ENCODE peak calls at places on chromosomes 13 and 19, in nine cellular contexts. M, D, N, Q, U, S, J, I and V are unnamed samples.

GRCh38 chr19:2722541-2723344 is 1.6 kb upstream of the DIRAS1 start:
- DNase-seq in M (peak; percentile 86), D (no peak), N (no peak), Q (peak; percentile 69), U (peak; percentile 74), S (peak; percentile 78), J (peak; percentile 35), I (no peak), V (peak; percentile 74)

GRCh38 chr19:12723383-12723642 is 419 bp downstream of the TNPO2 start:
- DNase-seq in M (no peak), D (no peak), N (no peak), Q (no peak), U (no peak), S (no peak), J (no peak), I (no peak), V (no peak)

GRCh38 chr13:98576215-98576945 is 527 bp downstream of the STK24 start:
- DNase-seq in M (peak; percentile 82), D (no peak), N (peak; percentile 56), Q (peak; percentile 57), U (peak; percentile 63), S (peak; percentile 59), J (peak; percentile 70), I (peak; percentile 72), V (no peak)

GRCh38 chr19:33684550-33685303 is 63.0 kb downstream of the CHST8 start:
- DNase-seq in M (peak; percentile 48), D (no peak), N (peak; percentile 25), Q (no peak), U (no peak), S (no peak), J (no peak), I (no peak), V (no peak)

GRCh38 chr19:14512420-14512961 is 5.7 kb downstream of the DNAJB1 start:
- DNase-seq in M (no peak), D (no peak), N (no peak), Q (no peak), U (no peak), S (no peak), J (no peak), I (no peak), V (no peak)

GRCh38 chr13:30873519-30873918 is 32.6 kb upstream of the MEDAG start:
- DNase-seq in M (no peak), D (no peak), N (no peak), Q (no peak), U (no peak), S (no peak), J (no peak), I (no peak), V (no peak)

GRCh38 chr19:19335408-19336158 is 15.0 kb downstream of the MAU2 start:
- DNase-seq in M (no peak), D (no peak), N (no peak), Q (no peak), U (no peak), S (no peak), J (no peak), I (peak; percentile 28), V (no peak)

GRCh38 chr19:2754659-2755447 is 15.0 kb upstream of the SLC39A3 start:
- DNase-seq in M (no peak), D (no peak), N (no peak), Q (no peak), U (no peak), S (no peak), J (no peak), I (no peak), V (no peak)

GRCh38 chr13:106882222-106882621 is 314.3 kb upstream of the ARGLU1 start:
- DNase-seq in M (no peak), D (no peak), N (no peak), Q (no peak), U (no peak), S (no peak), J (no peak), I (no peak), V (no peak)

GRCh38 chr19:16894080-16894479 is 5.3 kb downstream of the F2RL3 start:
- DNase-seq in M (no peak), D (no peak), N (no peak), Q (no peak), U (no peak), S (no peak), J (no peak), I (no peak), V (no peak)

GRCh38 chr13:50277906-50278305 is 262.7 kb downstream of the KCNRG start:
- DNase-seq in M (no peak), D (no peak), N (no peak), Q (no peak), U (no peak), S (no peak), J (no peak), I (no peak), V (no peak)

GRCh38 chr19:46878613-46879375 is 18.0 kb downstream of the ARHGAP35 start:
- DNase-seq in M (no peak), D (no peak), N (no peak), Q (no peak), U (no peak), S (no peak), J (no peak), I (no peak), V (no peak)

GRCh38 chr13:45847554-45848224 is 3.9 kb downstream of the SIAH3 start:
- DNase-seq in M (peak; percentile 67), D (no peak), N (no peak), Q (peak; percentile 22), U (peak; percentile 22), S (peak; percentile 26), J (peak; percentile 18), I (no peak), V (no peak)

GRCh38 chr19:3844596-3844995 is 24.2 kb downstream of the ZFR2 start:
- DNase-seq in M (no peak), D (no peak), N (no peak), Q (no peak), U (no peak), S (no peak), J (no peak), I (no peak), V (no peak)

GRCh38 chr13:71677114-71677513 is 189.9 kb downstream of the DACH1 start:
- DNase-seq in M (no peak), D (no peak), N (no peak), Q (no peak), U (no peak), S (no peak), J (no peak), I (no peak), V (no peak)

GRCh38 chr13:71674776-71675352 is 192.1 kb downstream of the DACH1 start:
- DNase-seq in M (no peak), D (no peak), N (no peak), Q (no peak), U (no peak), S (no peak), J (no peak), I (no peak), V (no peak)

DNA sequence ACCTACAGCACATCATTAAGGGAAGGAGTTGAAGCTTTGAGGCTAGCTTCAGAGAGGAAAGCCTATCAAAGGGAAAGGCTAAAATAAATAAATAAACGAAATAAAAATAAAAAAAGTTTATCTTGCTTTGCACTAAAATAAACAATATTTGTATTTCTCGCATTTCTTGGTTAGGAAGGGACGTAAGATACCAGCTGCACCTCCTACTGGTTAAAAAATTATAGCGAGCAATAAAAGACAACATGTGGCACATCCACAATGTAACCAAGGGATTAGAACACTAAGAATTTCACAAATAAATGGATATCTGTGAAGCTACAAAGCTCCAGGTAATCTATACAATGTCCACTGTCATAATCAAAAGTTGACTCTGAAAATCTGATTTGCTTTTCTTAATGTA is 194.5 kb downstream of the DACH1 start:
- DNase-seq in M (no peak), D (no peak), N (no peak), Q (no peak), U (no peak), S (no peak), J (no peak), I (no peak), V (no peak)
- TF ChIP-seq CTCF in M (no peak), D (no peak), N (no peak), Q (no peak), U (no peak), S (no peak), J (no peak), I (no peak), V (no peak)

DNA sequence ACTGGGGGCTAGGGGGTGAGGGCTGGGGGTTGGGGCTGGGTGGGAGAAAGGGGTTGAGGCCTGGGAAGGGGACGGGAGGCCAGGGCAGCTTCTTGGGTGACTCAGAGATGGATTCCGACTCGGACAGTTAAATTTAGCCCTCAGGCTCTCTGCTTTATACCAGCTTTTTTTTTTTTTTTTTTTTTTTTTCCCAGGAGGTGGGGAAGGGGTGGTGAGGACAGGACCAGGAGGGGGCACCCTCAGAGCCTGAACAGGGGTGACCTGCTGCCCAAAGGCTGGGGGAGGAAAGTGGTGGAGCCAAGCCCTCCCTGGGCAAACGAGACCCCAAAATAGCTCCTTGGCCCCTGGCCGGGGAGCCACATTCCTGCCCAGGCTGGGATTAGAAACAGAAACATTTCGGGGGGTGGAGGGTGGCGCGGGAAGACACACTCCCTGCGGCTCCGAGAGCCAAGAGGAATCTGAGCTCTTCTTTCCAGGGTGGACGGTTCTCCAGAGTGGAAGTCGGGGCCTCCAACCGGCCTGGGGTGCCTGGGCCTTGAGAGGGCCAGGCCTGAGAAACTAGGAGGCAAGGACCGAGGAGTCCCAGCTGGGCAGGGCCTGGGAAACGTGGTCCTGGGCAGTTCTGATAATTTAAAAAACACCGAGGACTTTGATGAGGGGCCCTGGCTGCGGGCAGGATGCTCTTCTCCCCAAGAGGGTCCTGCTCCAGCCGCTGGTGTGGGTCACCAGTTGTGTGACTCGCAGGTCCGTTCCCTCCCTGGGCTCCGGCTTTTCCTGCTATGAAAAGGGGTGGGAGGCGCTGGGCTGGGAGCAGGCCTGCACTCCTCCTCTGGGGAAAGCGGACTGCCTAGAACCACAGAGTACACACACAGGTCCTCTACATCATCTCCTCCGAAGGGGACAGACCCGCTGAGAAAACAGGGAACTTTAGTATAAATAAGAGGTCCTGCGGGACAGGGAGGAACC is 813 bp upstream of the DMPK start:
- DNase-seq in M (peak; percentile 93), D (no peak), N (no peak), Q (peak; percentile 87), U (peak; percentile 82), S (no peak), J (peak; percentile 52), I (peak; percentile 65), V (no peak)
- H3K27ac ChIP-seq in M (peak overlapping the region; percentile 97), D (peak overlapping the region; percentile 80), N (peak overlapping the region; percentile 70), Q (peak overlapping the region; percentile 98), U (peak overlapping the region; percentile 94), S (peak overlapping the region; percentile 86), J (peak overlapping the region; percentile 81), I (peak overlapping the region; percentile 89), V (peak overlapping the region; percentile 94)

DNA sequence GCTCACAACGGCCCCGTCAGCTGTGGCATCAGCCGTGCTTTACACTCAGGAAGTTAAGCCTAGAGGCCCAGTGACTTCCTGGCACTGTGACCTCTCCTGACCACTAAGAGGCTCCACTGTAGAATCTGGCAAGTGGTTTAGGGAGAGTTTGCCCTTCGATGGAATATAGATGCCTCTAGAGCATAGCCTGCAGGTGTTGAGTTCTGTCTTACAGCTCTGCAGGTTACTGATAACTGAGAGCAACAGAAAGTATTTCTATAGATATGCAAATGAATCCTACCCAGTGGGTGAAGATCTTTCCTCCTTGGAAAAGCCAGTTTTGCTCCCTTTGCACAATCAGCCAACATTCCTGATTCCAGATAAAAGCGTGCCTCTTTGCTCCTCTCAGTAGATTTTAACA is 35.8 kb downstream of the ATP12A start:
- DNase-seq in M (no peak), D (no peak), N (no peak), Q (no peak), U (no peak), S (no peak), J (no peak), I (no peak), V (peak; percentile 24)
- H3K4me3 ChIP-seq in M (no peak overlapping the region), D (no peak overlapping the region), N (no peak overlapping the region), Q (no peak overlapping the region), U (no peak overlapping the region), S (no peak overlapping the region), J (no peak overlapping the region), I (no peak overlapping the region), V (no peak overlapping the region)

GRCh38 chr19:56301152-56301551 is 13.5 kb downstream of the ZSCAN5A start:
- DNase-seq in M (no peak), D (no peak), N (no peak), Q (no peak), U (no peak), S (no peak), J (no peak), I (no peak), V (no peak)
- TF ChIP-seq CTCF in M (no peak), D (no peak), N (no peak), Q (no peak), U (no peak), S (no peak), J (no peak), I (no peak), V (no peak)